ENCODE peak calls at places on chromosome 1, in six cellular contexts. Y, D, C, Q, H and X are unnamed samples.

GRCh38 chr1:63739452-63739851 is 34.4 kb upstream of the ROR1 start:
- DNase-seq in Y (no peak), D (no peak), C (no peak), Q (no peak), H (no peak), X (no peak)

GRCh38 chr1:211811848-211812247 is 18.7 kb downstream of the LPGAT1 start:
- DNase-seq in Y (no peak), D (no peak), C (no peak), Q (no peak), H (no peak), X (no peak)

GRCh38 chr1:155938220-155938627 is 3.2 kb upstream of the RXFP4 start:
- DNase-seq in Y (no peak), D (peak), C (no peak), Q (no peak), H (peak), X (peak)

GRCh38 chr1:26782521-26783212 is 5.1 kb upstream of the PIGV start:
- DNase-seq in Y (no peak), D (no peak), C (no peak), Q (no peak), H (no peak), X (no peak)

GRCh38 chr1:214503553-214503952 is 47.8 kb downstream of the PTPN14 start:
- DNase-seq in Y (no peak), D (no peak), C (no peak), Q (no peak), H (no peak), X (no peak)

GRCh38 chr1:160083968-160084770 is 2.8 kb downstream of the KCNJ9 start:
- DNase-seq in Y (peak), D (peak), C (peak), Q (peak), H (no peak), X (peak)

GRCh38 chr1:65050735-65051134 is 84.4 kb upstream of the JAK1 start:
- DNase-seq in Y (no peak), D (no peak), C (no peak), Q (no peak), H (no peak), X (no peak)

GRCh38 chr1:201321826-201322390 is 38.6 kb downstream of the PKP1 start:
- DNase-seq in Y (no peak), D (no peak), C (no peak), Q (no peak), H (no peak), X (no peak)

GRCh38 chr1:200638073-200638472 is 17.5 kb upstream of the KIF14 start:
- DNase-seq in Y (no peak), D (no peak), C (no peak), Q (no peak), H (no peak), X (no peak)

GRCh38 chr1:173161510-173162221 is 45.5 kb downstream of the TNFSF4 start:
- DNase-seq in Y (no peak), D (no peak), C (no peak), Q (no peak), H (peak), X (no peak)

GRCh38 chr1:22739648-22740385 is 29.2 kb downstream of the EPHB2 start:
- DNase-seq in Y (no peak), D (no peak), C (peak), Q (peak), H (peak), X (no peak)

GRCh38 chr1:89516055-89516454 is 8.6 kb upstream of the LRRC8B start:
- DNase-seq in Y (no peak), D (no peak), C (no peak), Q (no peak), H (peak), X (no peak)

GRCh38 chr1:232443372-232443771 is 186.6 kb downstream of the SIPA1L2 start:
- DNase-seq in Y (no peak), D (no peak), C (no peak), Q (no peak), H (no peak), X (no peak)

GRCh38 chr1:72557446-72558049 is 275.2 kb upstream of the NEGR1 start:
- DNase-seq in Y (no peak), D (no peak), C (no peak), Q (no peak), H (peak), X (no peak)
- TF ChIP-seq CTCF in Y (no peak), D (peak), C (no peak), Q (no peak), H (peak), X (no peak)

DNA sequence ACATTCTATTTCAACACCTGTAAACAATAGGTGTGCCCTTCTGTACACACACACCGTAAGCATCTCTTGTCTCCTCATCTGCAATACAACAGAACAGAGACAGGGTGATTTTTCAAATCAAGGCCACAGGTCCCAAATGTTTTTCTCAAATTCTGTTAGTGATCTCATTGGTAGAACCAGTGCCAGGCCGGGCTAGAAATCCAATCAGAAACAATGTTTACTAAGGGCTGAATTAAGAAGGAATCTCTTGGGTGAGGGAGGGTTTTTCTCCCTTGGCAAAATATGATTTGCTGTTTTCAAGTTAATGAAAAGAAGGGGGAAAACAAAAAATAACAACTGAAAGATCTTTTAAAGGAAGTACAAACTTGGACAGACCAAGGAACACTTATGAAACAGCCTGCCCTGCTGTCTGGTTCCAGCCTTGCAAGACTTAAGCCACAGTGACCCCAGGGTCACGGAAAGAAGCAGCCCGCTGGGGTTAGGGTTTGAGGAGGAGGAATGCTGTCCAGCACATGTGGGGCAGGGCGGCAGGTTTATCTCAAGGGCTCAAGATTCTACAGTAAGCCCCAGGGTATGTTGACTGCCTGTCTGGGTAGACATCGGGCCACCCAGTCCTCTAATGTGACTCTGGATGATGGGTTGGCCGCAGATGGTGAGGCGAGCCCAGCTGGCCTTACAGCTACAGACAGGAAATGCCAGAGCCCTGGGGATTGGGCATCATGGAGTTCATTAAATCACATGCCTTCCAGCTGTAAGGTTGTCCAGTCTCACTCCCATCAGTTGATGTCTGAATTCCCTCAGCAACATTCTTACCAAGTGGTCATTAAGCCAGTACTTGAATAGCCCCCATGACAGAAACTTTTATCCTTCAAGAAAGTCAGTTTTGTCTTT is 73.3 kb upstream of the SLC44A3 start:
- DNase-seq in Y (no peak), D (no peak), C (no peak), Q (peak), H (no peak), X (no peak)
- TF ChIP-seq CTCF in Y (no peak), D (no peak), C (no peak), Q (no peak), H (no peak), X (no peak)

GRCh38 chr1:4820543-4820942 is 166.1 kb downstream of the AJAP1 start:
- DNase-seq in Y (no peak), D (no peak), C (no peak), Q (no peak), H (no peak), X (no peak)

GRCh38 chr1:4830756-4831155 is 176.3 kb downstream of the AJAP1 start:
- DNase-seq in Y (no peak), D (no peak), C (no peak), Q (no peak), H (no peak), X (no peak)

DNA sequence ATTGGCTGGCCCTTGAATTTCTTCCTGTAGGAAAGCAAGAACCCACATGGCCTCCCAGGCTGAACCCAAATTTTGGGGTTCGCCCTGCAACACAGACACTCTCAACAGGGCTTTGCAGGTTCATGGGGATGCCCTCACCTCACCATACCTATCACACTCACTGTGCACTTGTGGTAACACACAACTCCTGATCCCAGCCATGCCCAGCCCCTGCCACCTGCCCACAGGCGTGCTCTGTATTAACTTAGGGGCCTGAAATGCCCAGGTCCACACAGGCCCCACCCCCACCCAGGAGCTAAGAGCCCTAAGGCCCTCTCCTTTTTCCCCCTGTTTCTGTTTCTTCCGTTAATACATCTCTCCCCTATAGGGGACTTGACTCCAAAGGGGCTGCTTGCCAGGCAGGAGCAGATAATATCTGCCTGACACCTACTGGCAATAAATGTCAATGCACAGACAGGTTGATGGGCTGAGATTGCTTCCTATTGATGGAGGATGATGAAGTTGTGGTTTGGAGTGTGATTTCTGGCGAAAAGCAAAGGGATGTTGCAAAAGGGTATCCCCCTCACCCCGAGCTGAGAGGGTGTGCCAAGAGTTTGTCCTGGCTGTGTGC is 171.5 kb downstream of the AJAP1 start:
- DNase-seq in Y (no peak), D (no peak), C (no peak), Q (peak), H (no peak), X (no peak)
- TF ChIP-seq CTCF in Y (no peak), D (peak), C (peak), Q (peak), H (no peak), X (no peak)

GRCh38 chr1:234186037-234186688 is 187.1 kb upstream of the COA6 start:
- DNase-seq in Y (no peak), D (no peak), C (no peak), Q (no peak), H (no peak), X (no peak)
- TF ChIP-seq CTCF in Y (no peak), D (no peak), C (no peak), Q (no peak), H (no peak), X (no peak)

DNA sequence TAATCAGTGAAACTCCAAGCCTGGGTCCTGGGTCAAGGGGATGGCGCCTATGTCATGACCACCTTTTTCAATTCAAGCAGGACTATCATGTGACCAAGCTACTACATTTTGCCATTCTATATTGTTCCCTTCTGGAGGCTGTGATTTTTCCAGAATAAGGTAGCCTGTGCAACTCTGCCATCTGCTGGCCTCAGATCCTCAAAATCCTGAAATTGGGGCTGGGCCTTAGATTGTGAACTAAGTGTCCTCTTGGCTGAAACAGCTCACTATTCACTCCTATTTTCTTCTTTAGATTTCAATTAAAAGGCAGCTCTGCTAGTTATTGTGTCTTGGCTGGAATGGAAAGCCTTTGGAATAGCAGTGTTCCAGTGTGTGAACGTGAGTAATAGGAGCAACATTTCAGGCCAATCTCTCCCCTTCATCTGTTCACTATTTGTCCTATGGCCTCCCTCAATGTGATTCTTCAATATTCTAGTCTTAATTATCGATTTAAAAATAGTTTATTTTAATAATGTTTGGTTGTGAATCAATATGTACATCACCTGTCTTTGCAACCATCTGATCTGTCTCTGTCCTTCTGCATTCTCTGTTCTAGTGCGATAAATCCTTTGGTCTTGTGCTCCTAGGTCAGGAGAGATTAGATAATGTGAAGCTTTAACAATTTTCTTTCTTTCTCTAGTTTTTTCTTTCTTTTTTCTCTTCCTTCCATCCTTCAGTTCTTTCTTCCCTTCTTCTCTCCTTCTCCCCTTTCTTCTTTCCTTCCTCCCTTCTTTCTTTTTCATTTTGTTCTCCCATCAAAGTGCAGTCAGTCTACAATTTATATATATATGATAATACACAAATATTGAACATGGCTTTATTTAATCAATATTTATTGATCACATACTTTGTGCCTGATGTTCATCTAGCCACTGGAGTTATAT is 69.8 kb downstream of the CR1 start:
- DNase-seq in Y (no peak), D (no peak), C (no peak), Q (peak), H (no peak), X (peak)
- TF ChIP-seq CTCF in Y (no peak), D (no peak), C (no peak), Q (peak), H (peak), X (no peak)